ENCODE peak calls at places on chromosomes 6 and 20, in six cellular contexts. M is heart left ventricle; S is ureter; C is amniotic stem cell; U is activated CD4-positive, CD25-positive, alpha-beta regulatory T cell; J is cortex of kidney. R is an unnamed sample.

GRCh38 chr6:142870787-142871371 is 74.1 kb downstream of the HIVEP2 start:
- DNase-seq in M (no peak), S (no peak), C (no peak), U (no peak), J (no peak), R (no peak)

GRCh38 chr6:44228433-44228832 is 5.0 kb downstream of the SLC29A1 start:
- DNase-seq in M (no peak), S (no peak), C (no peak), U (no peak), J (no peak), R (no peak)

GRCh38 chr6:18515767-18516166 is 128.6 kb downstream of the RNF144B start:
- DNase-seq in M (no peak), S (no peak), C (no peak), U (no peak), J (no peak), R (no peak)

GRCh38 chr6:11025094-11025493 is 19.0 kb downstream of the ELOVL2 start:
- DNase-seq in M (no peak), S (no peak), C (no peak), U (no peak), J (no peak), R (no peak)

GRCh38 chr6:141624301-141624700 is 508.4 kb upstream of the GJE1 start:
- DNase-seq in M (no peak), S (no peak), C (no peak), U (no peak), J (no peak), R (no peak)

GRCh38 chr20:54173653-54174451 is at the start of gene CYP24A1:
- DNase-seq in M (no peak), S (no peak), C (no peak), U (no peak), J (no peak), R (no peak)

GRCh38 chr6:1584996-1585668 is 24.6 kb upstream of the FOXC1 start:
- DNase-seq in M (no peak), S (no peak), C (no peak), U (no peak), J (no peak), R (no peak)

GRCh38 chr6:167096991-167097390 is 25.9 kb upstream of the CCR6 start:
- DNase-seq in M (no peak), S (no peak), C (no peak), U (no peak), J (no peak), R (no peak)

GRCh38 chr20:38979434-38979833 is 17.3 kb downstream of the DHX35 start:
- DNase-seq in M (no peak), S (no peak), C (no peak), U (no peak), J (no peak), R (no peak)

GRCh38 chr6:43702147-43702521 is 14.5 kb upstream of the MRPS18A start:
- DNase-seq in M (no peak), S (no peak), C (no peak), U (no peak), J (no peak), R (no peak)

GRCh38 chr6:11393713-11394627 is 143.6 kb upstream of the TMEM170B start:
- DNase-seq in M (no peak), S (no peak), C (no peak), U (no peak), J (no peak), R (no peak)

GRCh38 chr6:131821408-131821807 is 13.6 kb downstream of the ENPP1 start:
- DNase-seq in M (no peak), S (no peak), C (no peak), U (no peak), J (no peak), R (no peak)

GRCh38 chr6:37693546-37694250 is 4.0 kb downstream of the MDGA1 start:
- DNase-seq in M (no peak), S (no peak), C (no peak), U (no peak), J (no peak), R (no peak)

GRCh38 chr20:24070679-24071078 is 82.1 kb upstream of the GGTLC1 start:
- DNase-seq in M (no peak), S (no peak), C (no peak), U (no peak), J (no peak), R (no peak)

GRCh38 chr6:44050872-44051421 is 76.3 kb downstream of the MRPL14 start:
- DNase-seq in M (no peak), S (no peak), C (no peak), U (no peak), J (no peak), R (no peak)

GRCh38 chr6:74964871-74965441 is 240.9 kb downstream of the COL12A1 start:
- DNase-seq in M (no peak), S (no peak), C (no peak), U (no peak), J (no peak), R (no peak)

GRCh38 chr6:69871107-69871506 is 4.8 kb downstream of the COL19A1 start:
- DNase-seq in M (no peak), S (no peak), C (no peak), U (no peak), J (no peak), R (no peak)

GRCh38 chr6:161480416-161481165 is 206.7 kb upstream of the AGPAT4 start:
- DNase-seq in M (no peak), S (no peak), C (no peak), U (no peak), J (no peak), R (no peak)

GRCh38 chr6:5695260-5696245 is 311.2 kb downstream of the NRN1 start:
- DNase-seq in M (no peak), S (no peak), C (peak; percentile 8), U (no peak), J (no peak), R (no peak)

GRCh38 chr6:56556751-56557540 is 85.7 kb downstream of the DST start:
- DNase-seq in M (no peak), S (no peak), C (no peak), U (no peak), J (no peak), R (no peak)

GRCh38 chr6:16766043-16766521 is 4.8 kb upstream of the ATXN1 start:
- DNase-seq in M (no peak), S (no peak), C (peak; percentile 70), U (no peak), J (no peak), R (no peak)

GRCh38 chr6:55108469-55109130 is 65.7 kb upstream of the HCRTR2 start:
- DNase-seq in M (no peak), S (no peak), C (no peak), U (no peak), J (no peak), R (no peak)

GRCh38 chr6:53432318-53433161 is 83.8 kb upstream of the ELOVL5 start:
- DNase-seq in M (peak; percentile 17), S (no peak), C (no peak), U (no peak), J (no peak), R (no peak)

GRCh38 chr6:126947070-126947469 is 171.4 kb upstream of the RSPO3 start:
- DNase-seq in M (no peak), S (no peak), C (no peak), U (no peak), J (no peak), R (no peak)

GRCh38 chr6:34246563-34247391 is 2.0 kb downstream of the SMIM29 start:
- DNase-seq in M (no peak), S (no peak), C (peak; percentile 15), U (no peak), J (no peak), R (no peak)

GRCh38 chr6:112183271-112183671 is 71.1 kb downstream of the LAMA4 start:
- DNase-seq in M (no peak), S (no peak), C (no peak), U (no peak), J (no peak), R (no peak)

GRCh38 chr20:63656451-63656850 is 1.7 kb upstream of the RTEL1 start:
- DNase-seq in M (no peak), S (no peak), C (no peak), U (no peak), J (no peak), R (no peak)

GRCh38 chr20:23141450-23142161 is 55.5 kb upstream of the CD93 start:
- DNase-seq in M (no peak), S (no peak), C (no peak), U (no peak), J (no peak), R (no peak)

GRCh38 chr20:50844430-50845100 is 49.7 kb downstream of the BCAS4 start:
- DNase-seq in M (no peak), S (peak; percentile 88), C (no peak), U (no peak), J (no peak), R (no peak)

GRCh38 chr6:28982476-28983266 is 22.4 kb downstream of the ZNF311 start:
- DNase-seq in M (no peak), S (no peak), C (no peak), U (no peak), J (no peak), R (no peak)

GRCh38 chr6:23213193-23213592 is 643.8 kb downstream of the HDGFL1 start:
- DNase-seq in M (no peak), S (no peak), C (no peak), U (no peak), J (no peak), R (no peak)

GRCh38 chr6:137962725-137963124 is 95.7 kb downstream of the TNFAIP3 start:
- DNase-seq in M (no peak), S (no peak), C (no peak), U (no peak), J (no peak), R (no peak)

GRCh38 chr6:122735618-122736017 is 43.9 kb upstream of the FABP7 start:
- DNase-seq in M (no peak), S (no peak), C (no peak), U (no peak), J (no peak), R (peak; percentile 70)

GRCh38 chr6:30938730-30939129 is 2.0 kb upstream of the MUCL3 start:
- DNase-seq in M (no peak), S (no peak), C (no peak), U (no peak), J (no peak), R (no peak)

GRCh38 chr6:72651191-72651590 is 29.3 kb downstream of the KCNQ5 start:
- DNase-seq in M (no peak), S (no peak), C (peak; percentile 19), U (no peak), J (no peak), R (no peak)

R was measured in NCI-H1930.